ENCODE peak calls at places on chromosomes 4 and X, in seven cellular contexts. S is effector CD4-positive, alpha-beta T cell; J is prostate gland; V is activated T-cell treated with anti-CD3 and anti-CD28 coated beads for 48 hours; A is aorta; M is mesenchymal stem cell; N is CD8-positive, alpha-beta memory T cell. P is an unnamed sample.

GRCh38 chr4:124904723-124905390 is 192.3 kb upstream of the ANKRD50 start:
- DNase-seq in S (no peak), J (no peak), V (no peak), A (no peak), M (no peak), N (no peak), P (no peak)

GRCh38 chrX:46381630-46382029 is 163.6 kb downstream of the ZNF674 start:
- DNase-seq in S (no peak), J (no peak), V (no peak), A (no peak), M (peak), N (no peak), P (peak)

GRCh38 chr4:39976945-39977488 is 694 bp downstream of the PDS5A start:
- DNase-seq in S (peak), J (peak), V (peak), A (peak), M (peak), N (peak), P (peak)

GRCh38 chr4:53601251-53601764 is 10.0 kb upstream of the LNX1 start:
- DNase-seq in S (no peak), J (no peak), V (no peak), A (no peak), M (no peak), N (no peak), P (no peak)

GRCh38 chr4:153792007-153792892 is 3.4 kb upstream of the SFRP2 start:
- DNase-seq in S (no peak), J (no peak), V (peak), A (peak), M (peak), N (no peak), P (peak)

GRCh38 chr4:76850010-76850441 is 47.9 kb downstream of the SOWAHB start:
- DNase-seq in S (no peak), J (peak), V (no peak), A (no peak), M (peak), N (no peak), P (no peak)

GRCh38 chrX:119606508-119607389 is 525 bp upstream of the NKRF start:
- DNase-seq in S (no peak), J (no peak), V (no peak), A (no peak), M (no peak), N (no peak), P (no peak)

GRCh38 chrX:74118503-74118902 is 185.5 kb upstream of the ZCCHC13 start:
- DNase-seq in S (no peak), J (no peak), V (no peak), A (no peak), M (no peak), N (no peak), P (no peak)

GRCh38 chr4:118338981-118339765 is 13.6 kb downstream of the PRSS12 start:
- DNase-seq in S (no peak), J (no peak), V (no peak), A (no peak), M (no peak), N (no peak), P (no peak)

GRCh38 chr4:112517067-112517588 is 1.1 kb upstream of the NEUROG2 start:
- DNase-seq in S (no peak), J (no peak), V (no peak), A (no peak), M (no peak), N (no peak), P (no peak)

GRCh38 chr4:15402974-15403373 is 24.9 kb upstream of the C1QTNF7 start:
- DNase-seq in S (no peak), J (no peak), V (no peak), A (no peak), M (no peak), N (no peak), P (no peak)

GRCh38 chrX:129983575-129984131 is 1.2 kb downstream of the BCORL1 start:
- DNase-seq in S (no peak), J (no peak), V (no peak), A (peak), M (no peak), N (no peak), P (no peak)

GRCh38 chrX:39972340-39972739 is 125.4 kb downstream of the BCOR start:
- DNase-seq in S (no peak), J (no peak), V (no peak), A (no peak), M (peak), N (no peak), P (no peak)

GRCh38 chrX:49071877-49072711 is 1.7 kb downstream of the PRAF2 start:
- DNase-seq in S (no peak), J (peak), V (no peak), A (peak), M (no peak), N (no peak), P (no peak)

P was measured in naive thymus-derived CD8-positive, alpha-beta T cell.